ENCODE peak calls at places on chromosome 1, in six cellular contexts. One of them, this sample, is unnamed.
A peak's percentile ranks its signal among the peaks of the same experiment; 100 is the strongest.

GRCh38 chr1:220528679-220529529 is 968 bp downstream of the MARK1 start:
- DNase-seq in Calu3: peak; percentile 6
- DNase-seq in glutamatergic neuron: peak; percentile 55
- DNase-seq in endodermal cell: peak; percentile 81
- DNase-seq in WTC11: peak; percentile 53
- DNase-seq in RWPE2: no peak
- DNase-seq in this sample: no peak

GRCh38 chr1:214581785-214582184 is 21.2 kb upstream of the CENPF start:
- DNase-seq in Calu3: peak; percentile 84
- DNase-seq in glutamatergic neuron: no peak
- DNase-seq in endodermal cell: peak; percentile 59
- DNase-seq in WTC11: no peak
- DNase-seq in RWPE2: peak; percentile 66
- DNase-seq in this sample: peak; percentile 59

GRCh38 chr1:16716691-16717173 is 23.6 kb upstream of the RNU1-4 start:
- DNase-seq in Calu3: peak; percentile 32
- DNase-seq in glutamatergic neuron: no peak
- DNase-seq in endodermal cell: peak; percentile 38
- DNase-seq in WTC11: no peak
- DNase-seq in RWPE2: no peak
- DNase-seq in this sample: peak; percentile 43

GRCh38 chr1:28885472-28885877 is 28.9 kb upstream of the EPB41 start:
- DNase-seq in Calu3: no peak
- DNase-seq in glutamatergic neuron: no peak
- DNase-seq in endodermal cell: peak; percentile 54
- DNase-seq in WTC11: no peak
- DNase-seq in RWPE2: no peak
- DNase-seq in this sample: no peak

GRCh38 chr1:47696404-47696910 is 258.6 kb downstream of the FOXD2 start:
- DNase-seq in Calu3: no peak
- DNase-seq in glutamatergic neuron: no peak
- DNase-seq in endodermal cell: peak; percentile 48
- DNase-seq in WTC11: no peak
- DNase-seq in RWPE2: peak; percentile 11
- DNase-seq in this sample: no peak

GRCh38 chr1:4650486-4650885 is 3.9 kb upstream of the AJAP1 start:
- DNase-seq in Calu3: no peak
- DNase-seq in glutamatergic neuron: no peak
- DNase-seq in endodermal cell: peak; percentile 72
- DNase-seq in WTC11: no peak
- DNase-seq in RWPE2: peak; percentile 93
- DNase-seq in this sample: no peak

GRCh38 chr1:112358061-112358770 is 37.8 kb upstream of the CTTNBP2NL start:
- DNase-seq in Calu3: no peak
- DNase-seq in glutamatergic neuron: no peak
- DNase-seq in endodermal cell: no peak
- DNase-seq in WTC11: no peak
- DNase-seq in RWPE2: no peak
- DNase-seq in this sample: no peak

GRCh38 chr1:179164494-179164893 is 65.0 kb downstream of the ABL2 start:
- DNase-seq in Calu3: no peak
- DNase-seq in glutamatergic neuron: no peak
- DNase-seq in endodermal cell: no peak
- DNase-seq in WTC11: no peak
- DNase-seq in RWPE2: no peak
- DNase-seq in this sample: no peak

GRCh38 chr1:86416343-86416742 is 7.6 kb upstream of the CLCA2 start:
- DNase-seq in Calu3: peak; percentile 15
- DNase-seq in glutamatergic neuron: no peak
- DNase-seq in endodermal cell: no peak
- DNase-seq in WTC11: no peak
- DNase-seq in RWPE2: no peak
- DNase-seq in this sample: no peak

DNA sequence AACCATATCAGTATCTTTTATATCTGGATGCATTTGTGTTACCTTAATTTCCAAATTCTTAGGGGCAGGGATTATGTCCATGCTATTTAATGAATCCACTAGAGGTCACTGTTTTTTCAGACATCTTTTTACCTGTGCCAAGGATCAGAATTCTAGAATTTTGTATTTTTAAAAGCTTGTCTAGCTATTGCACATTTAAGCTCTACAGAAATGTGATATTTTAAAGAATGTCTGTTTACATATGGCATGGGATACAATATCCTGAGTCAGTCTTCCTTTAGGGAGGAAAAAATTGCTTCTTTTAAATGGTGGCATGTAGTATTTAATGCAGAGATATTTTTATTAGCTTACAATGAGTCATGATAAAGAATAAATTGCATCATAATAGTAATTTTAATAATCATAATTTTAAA is 11.3 kb downstream of the RPAP2 start:
- DNase-seq in Calu3: no peak
- DNase-seq in glutamatergic neuron: no peak
- DNase-seq in endodermal cell: no peak
- DNase-seq in WTC11: no peak
- DNase-seq in RWPE2: no peak
- DNase-seq in this sample: no peak
- TF ChIP-seq CTCF in Calu3: no peak
- TF ChIP-seq CTCF in glutamatergic neuron: peak; percentile 74
- TF ChIP-seq CTCF in endodermal cell: peak; percentile 79
- TF ChIP-seq CTCF in WTC11: no peak
- TF ChIP-seq CTCF in RWPE2: peak; percentile 83
- TF ChIP-seq CTCF in this sample: peak; percentile 45

GRCh38 chr1:1777950-1778826 is at the start of gene NADK:
- DNase-seq in Calu3: peak; percentile 78
- DNase-seq in glutamatergic neuron: peak; percentile 77
- DNase-seq in endodermal cell: peak; percentile 84
- DNase-seq in WTC11: peak; percentile 64
- DNase-seq in RWPE2: no peak
- DNase-seq in this sample: peak; percentile 74

GRCh38 chr1:1779691-1780597 is 1.7 kb upstream of the NADK start:
- DNase-seq in Calu3: peak; percentile 30
- DNase-seq in glutamatergic neuron: no peak
- DNase-seq in endodermal cell: peak; percentile 73
- DNase-seq in WTC11: peak; percentile 66
- DNase-seq in RWPE2: no peak
- DNase-seq in this sample: peak; percentile 58

GRCh38 chr1:1777510-1777909 is 760 bp downstream of the NADK start:
- DNase-seq in Calu3: no peak
- DNase-seq in glutamatergic neuron: no peak
- DNase-seq in endodermal cell: no peak
- DNase-seq in WTC11: no peak
- DNase-seq in RWPE2: no peak
- DNase-seq in this sample: peak; percentile 65

GRCh38 chr1:1780598-1781525 is 2.6 kb upstream of the NADK start:
- DNase-seq in Calu3: no peak
- DNase-seq in glutamatergic neuron: no peak
- DNase-seq in endodermal cell: no peak
- DNase-seq in WTC11: no peak
- DNase-seq in RWPE2: no peak
- DNase-seq in this sample: peak; percentile 44

DNA sequence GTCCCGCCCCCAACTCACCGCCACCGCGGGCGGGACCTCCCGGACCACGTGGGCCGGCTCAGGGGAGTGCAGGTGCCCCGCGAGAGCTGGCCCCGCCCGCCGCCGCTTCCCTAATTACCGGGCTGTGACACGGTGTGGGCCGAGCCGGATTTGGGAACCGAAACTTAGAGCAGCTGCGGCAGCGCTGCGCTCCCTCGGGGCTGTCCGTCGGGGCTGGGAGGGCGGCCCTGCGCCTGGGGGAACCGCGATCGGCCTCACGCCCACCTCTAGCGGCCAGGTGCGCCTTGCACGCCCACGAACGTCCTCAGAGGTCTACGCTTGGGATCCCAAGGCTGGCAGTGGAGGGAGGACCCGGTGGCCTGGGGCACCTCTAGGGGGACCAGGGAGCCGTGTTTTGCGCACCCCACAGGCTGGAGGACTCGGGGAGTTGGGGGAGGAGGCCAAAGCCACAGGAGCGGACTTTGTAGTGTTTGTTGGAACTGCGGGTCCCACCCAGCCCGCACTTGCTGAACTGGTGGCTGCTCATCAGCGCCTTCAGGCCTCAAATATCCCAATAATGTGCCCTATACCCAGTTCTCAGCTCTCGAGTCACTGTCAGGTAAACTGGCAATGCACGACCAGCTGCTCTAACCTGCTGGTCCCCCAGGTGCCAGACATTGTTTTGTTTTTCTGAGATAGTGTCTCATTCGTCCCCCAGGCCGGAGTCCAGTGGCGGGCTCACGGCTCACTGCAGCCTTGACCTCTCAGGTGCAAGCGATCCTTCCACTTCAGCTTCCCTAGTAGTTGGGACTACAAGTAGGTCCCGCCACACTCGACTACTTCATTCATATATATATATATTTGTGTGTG is 781 bp upstream of the NADK start:
- DNase-seq in Calu3: peak; percentile 88
- DNase-seq in glutamatergic neuron: peak; percentile 51
- DNase-seq in endodermal cell: peak; percentile 95
- DNase-seq in WTC11: peak; percentile 90
- DNase-seq in RWPE2: peak; percentile 83
- DNase-seq in this sample: peak; percentile 85
- TF ChIP-seq CTCF in Calu3: peak; percentile 21
- TF ChIP-seq CTCF in glutamatergic neuron: no peak
- TF ChIP-seq CTCF in endodermal cell: peak; percentile 71
- TF ChIP-seq CTCF in WTC11: no peak
- TF ChIP-seq CTCF in RWPE2: peak; percentile 32
- TF ChIP-seq CTCF in this sample: no peak

GRCh38 chr1:14804626-14805025 is 206.1 kb downstream of the KAZN start:
- DNase-seq in Calu3: peak; percentile 43
- DNase-seq in glutamatergic neuron: no peak
- DNase-seq in endodermal cell: peak; percentile 79
- DNase-seq in WTC11: peak; percentile 58
- DNase-seq in RWPE2: no peak
- DNase-seq in this sample: no peak
- TF ChIP-seq CTCF in Calu3: no peak
- TF ChIP-seq CTCF in glutamatergic neuron: no peak
- TF ChIP-seq CTCF in endodermal cell: peak; percentile 85
- TF ChIP-seq CTCF in WTC11: peak; percentile 56
- TF ChIP-seq CTCF in RWPE2: peak; percentile 28
- TF ChIP-seq CTCF in this sample: no peak

DNA sequence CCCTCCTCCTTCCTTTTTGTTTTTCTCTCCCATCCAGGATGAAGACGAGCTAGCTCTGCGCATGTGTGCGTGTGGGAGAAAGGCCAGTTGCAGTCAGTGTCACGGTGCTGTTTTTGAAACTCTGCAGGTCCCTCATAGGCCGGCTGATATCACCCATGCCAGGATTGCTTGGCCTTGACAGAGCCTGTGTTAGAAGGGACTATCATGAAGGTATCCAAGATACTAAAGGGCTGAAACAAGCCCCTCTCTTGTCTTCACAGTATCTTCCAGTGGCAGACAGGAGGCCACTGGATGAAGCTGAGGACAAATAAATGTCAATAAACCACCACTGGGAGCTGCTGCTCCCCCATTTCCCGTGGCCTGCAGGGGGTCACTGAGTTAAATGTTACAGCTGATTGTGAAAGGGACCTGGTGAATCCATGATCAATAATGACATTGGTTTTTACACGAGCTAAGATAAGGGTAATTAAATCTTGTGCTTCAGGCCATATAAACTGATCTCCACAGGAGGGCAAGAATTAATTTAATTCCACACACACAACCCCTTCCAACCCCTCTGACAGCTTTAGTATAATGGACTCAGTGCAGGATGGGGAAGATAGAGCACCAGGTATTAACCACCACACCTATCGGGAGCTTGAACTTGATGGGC is 64.6 kb upstream of the TARBP1 start:
- DNase-seq in Calu3: no peak
- DNase-seq in glutamatergic neuron: no peak
- DNase-seq in endodermal cell: no peak
- DNase-seq in WTC11: no peak
- DNase-seq in RWPE2: no peak
- DNase-seq in this sample: peak; percentile 73
- TF ChIP-seq CTCF in Calu3: no peak
- TF ChIP-seq CTCF in glutamatergic neuron: no peak
- TF ChIP-seq CTCF in endodermal cell: peak; percentile 46
- TF ChIP-seq CTCF in WTC11: no peak
- TF ChIP-seq CTCF in RWPE2: no peak
- TF ChIP-seq CTCF in this sample: no peak

GRCh38 chr1:160534823-160535605 is 12.0 kb upstream of the SLAMF6 start:
- DNase-seq in Calu3: no peak
- DNase-seq in glutamatergic neuron: no peak
- DNase-seq in endodermal cell: no peak
- DNase-seq in WTC11: no peak
- DNase-seq in RWPE2: no peak
- DNase-seq in this sample: no peak
- TF ChIP-seq CTCF in Calu3: no peak
- TF ChIP-seq CTCF in glutamatergic neuron: no peak
- TF ChIP-seq CTCF in endodermal cell: peak; percentile 62
- TF ChIP-seq CTCF in WTC11: peak; percentile 15
- TF ChIP-seq CTCF in RWPE2: no peak
- TF ChIP-seq CTCF in this sample: no peak

GRCh38 chr1:219081943-219082925 is 91.4 kb upstream of the LYPLAL1 start:
- DNase-seq in Calu3: no peak
- DNase-seq in glutamatergic neuron: no peak
- DNase-seq in endodermal cell: no peak
- DNase-seq in WTC11: no peak
- DNase-seq in RWPE2: no peak
- DNase-seq in this sample: no peak
- TF ChIP-seq CTCF in Calu3: no peak
- TF ChIP-seq CTCF in glutamatergic neuron: no peak
- TF ChIP-seq CTCF in endodermal cell: no peak
- TF ChIP-seq CTCF in WTC11: no peak
- TF ChIP-seq CTCF in RWPE2: no peak
- TF ChIP-seq CTCF in this sample: no peak

DNA sequence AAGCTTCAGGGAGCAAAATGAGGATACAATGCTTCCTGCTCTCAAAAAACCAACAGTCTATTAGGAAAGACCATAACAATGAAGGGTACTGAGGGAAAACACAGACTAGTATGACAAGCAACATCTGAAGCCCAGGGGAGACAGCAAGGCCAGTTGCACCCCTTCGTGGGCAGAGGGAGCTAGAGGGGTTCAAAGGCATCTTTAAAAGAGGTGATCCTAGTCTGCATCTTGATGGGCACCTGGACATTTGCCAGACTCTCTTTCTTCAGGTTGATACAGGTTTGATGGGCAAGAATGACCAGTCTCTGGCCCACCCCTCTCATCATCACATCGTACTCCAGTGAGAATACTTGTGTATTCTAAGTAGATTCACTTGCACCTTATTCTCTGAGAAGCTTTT is 177.7 kb downstream of the VAV3 start:
- DNase-seq in Calu3: no peak
- DNase-seq in glutamatergic neuron: no peak
- DNase-seq in endodermal cell: peak; percentile 79
- DNase-seq in WTC11: peak; percentile 48
- DNase-seq in RWPE2: no peak
- DNase-seq in this sample: no peak
- TF ChIP-seq CTCF in Calu3: no peak
- TF ChIP-seq CTCF in glutamatergic neuron: no peak
- TF ChIP-seq CTCF in endodermal cell: peak; percentile 72
- TF ChIP-seq CTCF in WTC11: no peak
- TF ChIP-seq CTCF in RWPE2: no peak
- TF ChIP-seq CTCF in this sample: no peak